ENCODE peak calls at places on chromosome 12, in nine cellular contexts. X is fibroblast of pulmonary artery, W is upper lobe of right lung, I is BJ, M is prostate gland, U is body of pancreas, V is HCT116, E is AG10803, K is kidney. P is an unnamed sample.

GRCh38 chr12:62865860-62866407 is 69.0 kb downstream of the PPM1H start:
- DNase-seq in X (peak), W (no peak), I (no peak), M (no peak), U (no peak), V (peak), E (peak), K (no peak), P (peak)

GRCh38 chr12:6306599-6307220 is 3.8 kb upstream of the PLEKHG6 start:
- DNase-seq in X (no peak), W (no peak), I (no peak), M (no peak), U (no peak), V (no peak), E (no peak), K (peak), P (no peak)

GRCh38 chr12:74801625-74802024 is 264.0 kb downstream of the ATXN7L3B start:
- DNase-seq in X (no peak), W (no peak), I (no peak), M (no peak), U (no peak), V (no peak), E (no peak), K (no peak), P (no peak)

GRCh38 chr12:67068204-67068731 is 200.9 kb upstream of the CAND1 start:
- DNase-seq in X (no peak), W (no peak), I (no peak), M (no peak), U (peak), V (no peak), E (no peak), K (peak), P (no peak)

GRCh38 chr12:20150835-20151234 is 217.5 kb upstream of the PDE3A start:
- DNase-seq in X (peak), W (no peak), I (no peak), M (no peak), U (no peak), V (no peak), E (no peak), K (no peak), P (no peak)

GRCh38 chr12:63792333-63792732 is 12.6 kb downstream of the RXYLT1 start:
- DNase-seq in X (no peak), W (no peak), I (no peak), M (no peak), U (no peak), V (no peak), E (no peak), K (no peak), P (no peak)

GRCh38 chr12:27808831-27809230 is 28.8 kb upstream of the MANSC4 start:
- DNase-seq in X (no peak), W (no peak), I (no peak), M (no peak), U (peak), V (no peak), E (no peak), K (no peak), P (no peak)

GRCh38 chr12:88445715-88446393 is 134.4 kb downstream of the KITLG start:
- DNase-seq in X (no peak), W (no peak), I (no peak), M (no peak), U (no peak), V (no peak), E (peak), K (no peak), P (no peak)

GRCh38 chr12:51661836-51662235 is 70.8 kb downstream of the SCN8A start:
- DNase-seq in X (no peak), W (no peak), I (no peak), M (no peak), U (no peak), V (no peak), E (peak), K (no peak), P (no peak)

GRCh38 chr12:107011519-107011918 is 24.6 kb upstream of the MTERF2 start:
- DNase-seq in X (no peak), W (no peak), I (no peak), M (no peak), U (no peak), V (no peak), E (no peak), K (no peak), P (no peak)

GRCh38 chr12:98592825-98593322 is 612 bp upstream of the SLC25A3 start:
- DNase-seq in X (no peak), W (no peak), I (no peak), M (no peak), U (no peak), V (no peak), E (no peak), K (no peak), P (no peak)

GRCh38 chr12:44835641-44836379 is 40.3 kb downstream of the NELL2 start:
- DNase-seq in X (no peak), W (no peak), I (no peak), M (no peak), U (peak), V (no peak), E (no peak), K (no peak), P (peak)

GRCh38 chr12:459430-460258 is at the start of gene B4GALNT3:
- DNase-seq in X (peak), W (peak), I (no peak), M (peak), U (peak), V (peak), E (no peak), K (peak), P (no peak)

GRCh38 chr12:44422559-44422958 is 453.6 kb downstream of the NELL2 start:
- DNase-seq in X (no peak), W (no peak), I (no peak), M (no peak), U (no peak), V (no peak), E (no peak), K (no peak), P (no peak)

GRCh38 chr12:22709292-22709691 is 84.3 kb downstream of the ETNK1 start:
- DNase-seq in X (peak), W (no peak), I (no peak), M (no peak), U (no peak), V (peak), E (peak), K (no peak), P (peak)

GRCh38 chr12:269216-269615 is 6.6 kb upstream of the SLC6A13 start:
- DNase-seq in X (no peak), W (no peak), I (no peak), M (peak), U (no peak), V (no peak), E (no peak), K (no peak), P (peak)

GRCh38 chr12:64733857-64734256 is 25.3 kb downstream of the GNS start:
- DNase-seq in X (no peak), W (no peak), I (no peak), M (no peak), U (peak), V (peak), E (peak), K (no peak), P (no peak)

DNA sequence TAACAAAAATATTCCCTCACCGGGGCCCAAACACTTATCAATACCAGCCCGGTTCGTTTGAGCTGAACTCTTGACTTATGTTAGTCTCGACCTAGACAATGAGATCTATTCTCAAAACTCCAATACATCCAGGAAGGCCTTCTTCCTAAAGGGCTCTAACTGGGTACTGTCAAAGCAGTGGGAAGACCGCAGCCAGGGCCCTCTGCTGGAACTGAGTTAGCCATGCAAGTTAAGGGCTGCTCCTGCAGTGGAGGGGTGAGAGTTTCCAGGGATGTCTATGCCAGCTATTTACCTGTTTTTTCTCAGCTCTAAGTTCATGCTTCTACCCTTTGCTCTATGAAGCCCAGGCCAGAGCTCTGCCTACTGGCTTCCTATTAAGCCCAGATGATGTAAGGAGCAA is 348.8 kb downstream of the GXYLT1 start:
- DNase-seq in X (no peak), W (no peak), I (no peak), M (no peak), U (no peak), V (peak), E (no peak), K (no peak), P (no peak)
- TF ChIP-seq CTCF in X (no peak), W (no peak), I (no peak), M (no peak), U (no peak), V (peak), E (no peak), K (no peak), P (no peak)

DNA sequence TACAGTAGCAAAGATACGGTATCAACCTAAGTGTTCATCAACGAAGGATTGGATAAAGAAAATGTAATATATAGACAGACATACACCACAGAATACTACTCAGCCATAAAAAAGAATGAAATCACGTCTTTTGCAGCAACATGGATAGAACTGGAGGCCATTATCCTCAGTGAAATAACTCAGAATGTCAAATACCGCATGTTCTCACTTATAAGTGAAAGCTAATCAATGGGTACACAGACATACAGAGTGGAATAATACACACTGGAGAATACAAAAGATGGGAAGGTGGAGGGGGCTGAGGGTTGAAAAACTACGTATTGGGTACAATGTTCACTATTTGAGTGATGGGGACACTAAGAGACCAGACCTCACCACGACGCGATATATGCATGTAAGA is 1.1 kb downstream of the RACGAP1 start:
- DNase-seq in X (no peak), W (no peak), I (no peak), M (no peak), U (no peak), V (no peak), E (no peak), K (no peak), P (no peak)
- H3K4me3 ChIP-seq in X (peak), W (no peak), I (peak), M (no peak), U (no peak), V (peak), E (peak), K (no peak), P (peak)

GRCh38 chr12:78120866-78121590 is 290.3 kb downstream of the NAV3 start:
- DNase-seq in X (peak), W (no peak), I (no peak), M (no peak), U (peak), V (peak), E (peak), K (no peak), P (peak)
- TF ChIP-seq CTCF in X (peak), W (peak), I (peak), M (peak), U (no peak), V (peak), E (peak), K (no peak), P (peak)

GRCh38 chr12:91177380-91177779 is 5.2 kb downstream of the DCN start:
- DNase-seq in X (no peak), W (no peak), I (no peak), M (no peak), U (no peak), V (no peak), E (peak), K (no peak), P (peak)

GRCh38 chr12:91180162-91180561 is 2.5 kb downstream of the DCN start:
- DNase-seq in X (no peak), W (no peak), I (no peak), M (no peak), U (no peak), V (no peak), E (no peak), K (no peak), P (peak)

GRCh38 chr12:91178139-91178561 is 4.5 kb downstream of the DCN start:
- DNase-seq in X (peak), W (no peak), I (no peak), M (no peak), U (no peak), V (no peak), E (peak), K (no peak), P (peak)

GRCh38 chr12:91179315-91179714 is 3.3 kb downstream of the DCN start:
- DNase-seq in X (peak), W (no peak), I (no peak), M (no peak), U (no peak), V (no peak), E (peak), K (no peak), P (peak)

GRCh38 chr12:91178801-91179200 is 3.8 kb downstream of the DCN start:
- DNase-seq in X (no peak), W (no peak), I (no peak), M (no peak), U (no peak), V (no peak), E (peak), K (no peak), P (no peak)
- H3K4me3 ChIP-seq in X (peak), W (peak), I (peak), M (peak), U (no peak), V (no peak), E (peak), K (peak), P (peak)

GRCh38 chr12:14681640-14682039 is 14.8 kb downstream of the GUCY2C start:
- DNase-seq in X (no peak), W (no peak), I (no peak), M (no peak), U (no peak), V (no peak), E (no peak), K (no peak), P (no peak)
- TF ChIP-seq CTCF in X (no peak), W (no peak), I (no peak), M (no peak), U (no peak), V (no peak), E (no peak), K (no peak), P (no peak)

DNA sequence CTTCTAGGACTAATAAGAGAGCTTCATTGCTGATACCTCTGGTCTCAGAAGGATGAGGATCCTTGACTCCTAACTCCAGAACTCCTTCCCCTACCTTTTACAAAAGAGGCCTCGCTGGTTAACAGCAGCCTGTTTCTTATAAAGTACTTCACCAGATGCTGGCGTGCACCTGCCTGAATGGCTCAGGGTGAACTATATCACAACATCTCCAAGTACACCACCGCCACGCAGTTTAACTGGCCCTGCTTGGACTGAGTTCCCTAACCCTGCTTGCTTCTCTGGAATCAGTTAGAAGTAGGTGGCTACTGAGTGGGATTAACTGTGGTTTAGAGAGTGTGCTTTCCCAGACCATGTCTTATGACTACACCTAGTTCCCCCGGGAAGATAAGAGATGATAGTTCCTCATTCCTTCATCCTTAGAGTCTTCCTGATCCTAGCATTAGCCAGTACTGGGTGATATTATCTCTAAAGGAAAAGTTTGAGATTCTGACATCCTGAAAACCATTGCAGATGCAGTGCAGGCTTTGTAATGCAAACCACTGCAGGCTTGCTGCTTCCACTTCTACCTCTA is 3.0 kb downstream of the FOXJ2 start:
- DNase-seq in X (no peak), W (no peak), I (no peak), M (no peak), U (peak), V (no peak), E (no peak), K (no peak), P (no peak)
- H3K4me3 ChIP-seq in X (no peak), W (peak), I (no peak), M (no peak), U (no peak), V (no peak), E (peak), K (peak), P (no peak)

DNA sequence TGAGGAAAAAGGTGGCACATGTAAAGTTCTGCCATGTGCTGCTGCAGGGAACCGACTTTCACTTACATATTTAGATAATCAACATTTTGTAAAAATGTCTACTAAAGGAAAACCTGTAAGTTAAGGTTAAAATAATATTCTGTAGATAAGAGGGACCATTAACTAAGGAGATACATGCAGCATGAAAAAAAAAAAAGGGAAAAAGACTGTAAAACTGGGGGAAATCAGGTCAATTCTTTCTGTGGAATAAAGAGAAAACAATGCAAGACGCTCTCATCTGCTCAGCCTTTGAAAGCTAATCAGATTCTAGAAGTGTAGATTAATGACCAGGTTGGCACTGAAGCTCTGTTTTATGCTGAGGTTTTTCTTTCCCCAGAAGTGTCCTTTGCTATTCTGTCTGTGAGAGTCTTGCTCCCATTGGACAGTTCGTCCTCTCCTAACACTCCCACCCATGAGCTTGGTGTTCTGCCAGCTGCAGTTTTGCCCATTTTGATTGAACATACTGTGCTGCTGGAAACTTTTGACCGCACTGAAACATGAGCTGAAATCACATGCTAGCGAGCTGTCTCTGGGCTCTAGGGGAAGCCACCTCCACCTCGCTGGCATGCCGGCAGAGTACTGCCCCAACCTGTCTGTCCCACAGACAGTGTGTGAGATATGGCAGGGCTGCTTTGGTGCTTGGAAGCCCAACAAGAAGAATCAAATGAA is 39.7 kb downstream of the PPTC7 start:
- DNase-seq in X (peak), W (peak), I (no peak), M (peak), U (peak), V (no peak), E (no peak), K (peak), P (peak)
- TF ChIP-seq CTCF in X (no peak), W (no peak), I (no peak), M (no peak), U (no peak), V (no peak), E (no peak), K (no peak), P (no peak)

GRCh38 chr12:53770281-53770680 is 18.5 kb upstream of the CISTR start:
- DNase-seq in X (peak), W (no peak), I (peak), M (no peak), U (no peak), V (peak), E (peak), K (no peak), P (peak)
- H3K4me3 ChIP-seq in X (no peak), W (no peak), I (no peak), M (no peak), U (no peak), V (no peak), E (no peak), K (no peak), P (no peak)

DNA sequence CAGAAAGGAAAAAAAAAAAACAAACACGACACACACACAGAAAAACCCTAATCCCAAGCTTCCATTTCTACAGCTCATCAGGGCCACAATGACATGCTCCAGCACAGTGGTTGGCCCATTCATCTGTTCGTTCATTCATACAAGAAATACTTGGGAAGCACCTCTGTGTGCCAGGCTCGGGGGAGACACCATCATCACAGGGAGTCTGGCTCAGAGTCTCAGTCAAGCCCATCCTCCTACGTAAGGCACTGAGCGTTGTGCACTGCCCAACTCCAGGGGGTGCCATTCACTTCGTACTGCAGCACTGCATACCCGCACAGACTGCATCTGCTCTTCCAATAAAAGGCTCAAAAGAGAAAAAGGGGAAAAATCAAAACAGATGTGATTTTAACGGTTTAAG is 15.3 kb downstream of the VPS37B start:
- DNase-seq in X (peak), W (no peak), I (no peak), M (no peak), U (no peak), V (no peak), E (peak), K (no peak), P (peak)
- TF ChIP-seq CTCF in X (peak), W (peak), I (peak), M (no peak), U (peak), V (peak), E (peak), K (peak), P (peak)

GRCh38 chr12:32272465-32272864 is 126.9 kb upstream of the FGD4 start:
- DNase-seq in X (no peak), W (no peak), I (no peak), M (no peak), U (no peak), V (no peak), E (no peak), K (no peak), P (no peak)
- H3K4me3 ChIP-seq in X (no peak), W (no peak), I (no peak), M (no peak), U (no peak), V (no peak), E (no peak), K (no peak), P (no peak)